ENCODE peak calls at places on chromosome 5, in eight cellular contexts. E is Caki2, K is AG09309, X is choroid plexus epithelial cell, Q is T-cell, A is cardiac muscle cell, S is ureter, D is HCT116. W is an unnamed sample.

GRCh38 chr5:143494162-143494561 is 90.7 kb upstream of the NR3C1 start:
- DNase-seq in E (no peak), K (peak), X (peak), Q (no peak), A (no peak), S (no peak), D (no peak), W (peak)

GRCh38 chr5:55495216-55495615 is 39.5 kb downstream of the PLPP1 start:
- DNase-seq in E (no peak), K (no peak), X (no peak), Q (no peak), A (no peak), S (no peak), D (no peak), W (no peak)

GRCh38 chr5:56247596-56247995 is 14.5 kb upstream of the ANKRD55 start:
- DNase-seq in E (no peak), K (no peak), X (peak), Q (no peak), A (no peak), S (no peak), D (no peak), W (peak)

GRCh38 chr5:60522299-60522915 is 177.6 kb downstream of the DEPDC1B start:
- DNase-seq in E (no peak), K (no peak), X (peak), Q (no peak), A (no peak), S (no peak), D (no peak), W (peak)

GRCh38 chr5:373710-374602 is 52.4 kb downstream of the AHRR start:
- DNase-seq in E (no peak), K (no peak), X (peak), Q (peak), A (peak), S (peak), D (no peak), W (no peak)

GRCh38 chr5:157259699-157260098 is 6.2 kb upstream of the CYFIP2 start:
- DNase-seq in E (no peak), K (no peak), X (no peak), Q (no peak), A (no peak), S (no peak), D (no peak), W (no peak)

GRCh38 chr5:50889790-50890189 is 223.4 kb downstream of the PARP8 start:
- DNase-seq in E (no peak), K (no peak), X (peak), Q (no peak), A (peak), S (no peak), D (no peak), W (no peak)

GRCh38 chr5:141478321-141478945 is 2.7 kb downstream of the PCDHGC3 start:
- DNase-seq in E (no peak), K (no peak), X (no peak), Q (no peak), A (no peak), S (peak), D (no peak), W (no peak)

W was measured in brain microvascular endothelial cell.